ENCODE peak calls at places on chromosome 1, in four cellular contexts. Y is RWPE1; I is brain microvascular endothelial cell; X is CD4-positive, alpha-beta T cell. W is an unnamed sample.
A peak's percentile ranks its signal among the peaks of the same experiment; 100 is the strongest.

GRCh38 chr1:113783254-113784103 is 24.2 kb upstream of the PHTF1 start:
- DNase-seq in Y (no peak), I (peak; percentile 33), X (peak; percentile 42), W (no peak)

GRCh38 chr1:4276238-4276637 is 376.2 kb upstream of the C1orf174 start:
- DNase-seq in Y (no peak), I (no peak), X (no peak), W (no peak)

GRCh38 chr1:28147264-28148094 is 29.0 kb downstream of the PTAFR start:
- DNase-seq in Y (no peak), I (no peak), X (no peak), W (no peak)

GRCh38 chr1:5916572-5917280 is 75.5 kb downstream of the NPHP4 start:
- DNase-seq in Y (no peak), I (no peak), X (no peak), W (no peak)

GRCh38 chr1:113917400-113918082 is 11.6 kb upstream of the HIPK1 start:
- DNase-seq in Y (peak; percentile 59), I (peak; percentile 8), X (no peak), W (no peak)

GRCh38 chr1:201686709-201687455 is 142.1 kb upstream of the IPO9 start:
- DNase-seq in Y (peak; percentile 23), I (no peak), X (no peak), W (no peak)

GRCh38 chr1:54955359-54955758 is 25.1 kb upstream of the TMEM61 start:
- DNase-seq in Y (peak; percentile 75), I (peak; percentile 14), X (no peak), W (no peak)

GRCh38 chr1:110617589-110617988 is 11.4 kb upstream of the KCNA2 start:
- DNase-seq in Y (no peak), I (no peak), X (no peak), W (no peak)

GRCh38 chr1:159229486-159229885 is 24.8 kb downstream of the ACKR1 start:
- DNase-seq in Y (no peak), I (no peak), X (no peak), W (no peak)

GRCh38 chr1:116679828-116680628 is 12.5 kb upstream of the IGSF3 start:
- DNase-seq in Y (no peak), I (no peak), X (no peak), W (no peak)

GRCh38 chr1:116677474-116678062 is 10.0 kb upstream of the IGSF3 start:
- DNase-seq in Y (no peak), I (no peak), X (no peak), W (no peak)

GRCh38 chr1:116680752-116681151 is 13.2 kb upstream of the IGSF3 start:
- DNase-seq in Y (peak; percentile 54), I (no peak), X (no peak), W (no peak)

GRCh38 chr1:116679091-116679827 is 11.7 kb upstream of the IGSF3 start:
- DNase-seq in Y (no peak), I (no peak), X (no peak), W (no peak)

GRCh38 chr1:116678732-116679090 is 11.2 kb upstream of the IGSF3 start:
- DNase-seq in Y (no peak), I (no peak), X (no peak), W (no peak)
- H3K27ac ChIP-seq in Y (no peak overlapping the region), I (no peak overlapping the region), X (no peak overlapping the region), W (no peak overlapping the region)

DNA sequence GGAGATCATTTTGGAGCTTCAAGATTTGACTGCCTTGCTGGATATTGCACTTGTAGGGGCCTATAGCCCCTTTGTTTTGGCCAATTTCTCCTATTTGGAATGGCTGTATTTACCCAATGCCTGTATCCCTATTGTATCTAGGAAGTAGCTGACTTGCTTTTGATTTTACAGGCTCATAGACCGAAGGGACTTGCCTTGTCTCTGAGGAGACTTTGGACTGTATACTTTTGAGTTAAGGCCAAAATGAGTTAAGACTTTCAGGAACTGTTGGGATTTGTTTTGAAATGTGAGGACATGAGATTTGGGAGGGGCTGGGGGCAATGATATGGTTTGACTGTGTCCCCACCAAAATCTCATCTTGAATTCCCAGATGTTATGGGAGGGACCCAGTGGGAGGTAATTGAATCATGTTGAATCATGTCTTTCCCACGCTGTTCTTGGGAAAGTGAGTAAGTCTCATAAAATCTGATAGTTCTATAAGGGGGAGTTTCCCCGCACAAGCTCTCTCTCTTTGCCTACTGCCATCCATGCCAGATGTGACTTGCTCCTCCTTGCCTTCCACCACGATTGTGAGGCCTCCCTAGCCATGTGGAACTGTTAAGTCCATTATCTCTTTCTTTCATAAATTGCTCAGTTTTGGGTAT is 276.1 kb downstream of the LMX1A start:
- DNase-seq in Y (no peak), I (no peak), X (no peak), W (no peak)
- H3K27ac ChIP-seq in Y (no peak overlapping the region), I (no peak overlapping the region), X (no peak overlapping the region), W (no peak overlapping the region)

GRCh38 chr1:87524021-87524754 is 195.5 kb downstream of the LMO4 start:
- DNase-seq in Y (no peak), I (no peak), X (no peak), W (no peak)

GRCh38 chr1:87518794-87519193 is 190.1 kb downstream of the LMO4 start:
- DNase-seq in Y (no peak), I (no peak), X (no peak), W (no peak)

GRCh38 chr1:87515781-87516180 is 187.1 kb downstream of the LMO4 start:
- DNase-seq in Y (no peak), I (no peak), X (no peak), W (no peak)

GRCh38 chr1:87523466-87523865 is 194.8 kb downstream of the LMO4 start:
- DNase-seq in Y (no peak), I (no peak), X (no peak), W (no peak)

DNA sequence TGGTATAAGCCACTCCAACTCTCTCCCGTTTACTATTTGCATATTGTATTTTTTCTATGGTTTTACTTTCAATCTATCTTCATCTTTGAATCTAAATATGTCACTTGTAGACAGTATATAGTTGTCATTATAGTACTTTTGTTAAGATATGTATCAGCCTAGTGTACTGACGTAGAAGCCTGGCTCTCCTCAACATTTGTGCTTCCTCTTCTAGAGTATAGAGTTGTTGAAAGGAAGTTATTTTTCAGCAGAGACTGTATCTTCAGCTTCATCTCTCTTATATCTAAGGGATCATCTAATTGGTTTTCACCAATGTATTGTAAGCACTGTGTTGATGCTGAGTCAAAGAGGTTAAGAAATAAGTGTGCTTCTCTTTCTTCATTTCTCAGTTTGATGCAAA is 192.8 kb downstream of the LMO4 start:
- DNase-seq in Y (no peak), I (no peak), X (no peak), W (no peak)
- H3K27ac ChIP-seq in Y (no peak overlapping the region), I (no peak overlapping the region), X (no peak overlapping the region), W (no peak overlapping the region)

GRCh38 chr1:91655912-91656449 is 155.3 kb downstream of the CDC7 start:
- DNase-seq in Y (no peak), I (no peak), X (no peak), W (no peak)
- H3K27ac ChIP-seq in Y (no peak overlapping the region), I (no peak overlapping the region), X (no peak overlapping the region), W (no peak overlapping the region)

GRCh38 chr1:9684806-9685205 is 33.3 kb downstream of the PIK3CD start:
- DNase-seq in Y (no peak), I (no peak), X (no peak), W (no peak)

GRCh38 chr1:9687876-9688582 is 36.5 kb downstream of the PIK3CD start:
- DNase-seq in Y (no peak), I (peak; percentile 29), X (no peak), W (no peak)

GRCh38 chr1:9687120-9687875 is 35.8 kb downstream of the PIK3CD start:
- DNase-seq in Y (peak; percentile 69), I (peak; percentile 80), X (peak; percentile 52), W (no peak)

GRCh38 chr1:9688599-9688998 is 37.1 kb downstream of the PIK3CD start:
- DNase-seq in Y (no peak), I (no peak), X (no peak), W (no peak)

GRCh38 chr1:9685833-9686232 is 34.3 kb downstream of the PIK3CD start:
- DNase-seq in Y (no peak), I (no peak), X (no peak), W (no peak)
- H3K27ac ChIP-seq in Y (peak overlapping the region; percentile 80), I (no peak overlapping the region), X (peak overlapping the region; percentile 79), W (no peak overlapping the region)

DNA sequence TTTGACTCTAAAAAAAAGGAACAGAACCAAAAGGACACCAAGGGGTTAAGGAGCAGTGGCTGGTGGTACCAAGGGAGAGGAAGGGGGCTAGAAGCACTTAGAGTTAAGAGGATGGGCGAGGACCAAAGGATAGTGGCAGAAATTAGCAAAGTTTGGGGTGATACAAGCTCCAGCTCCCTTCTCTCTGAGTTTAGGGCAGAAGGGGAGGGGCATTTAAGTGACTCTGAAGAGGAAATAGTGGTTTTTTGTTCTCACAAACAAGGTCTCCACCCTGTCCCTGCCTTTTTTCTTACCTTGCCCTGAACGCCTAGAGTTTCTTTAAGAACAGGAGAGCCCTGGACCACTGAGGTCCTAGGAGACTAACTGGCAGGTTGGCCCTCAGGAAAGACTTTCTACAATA is 3.3 kb downstream of the CDC42SE1 start:
- DNase-seq in Y (no peak), I (no peak), X (peak; percentile 28), W (no peak)
- H3K27ac ChIP-seq in Y (no peak overlapping the region), I (no peak overlapping the region), X (peak overlapping the region; percentile 93), W (no peak overlapping the region)

GRCh38 chr1:226677121-226678020 is 61.7 kb downstream of the ITPKB start:
- DNase-seq in Y (peak; percentile 83), I (peak; percentile 43), X (peak; percentile 73), W (peak; percentile 74)

GRCh38 chr1:226676381-226676780 is 62.7 kb downstream of the ITPKB start:
- DNase-seq in Y (no peak), I (no peak), X (no peak), W (no peak)

GRCh38 chr1:226675720-226676357 is 63.2 kb downstream of the ITPKB start:
- DNase-seq in Y (no peak), I (no peak), X (no peak), W (no peak)

GRCh38 chr1:226672217-226672838 is 66.8 kb downstream of the ITPKB start:
- DNase-seq in Y (no peak), I (no peak), X (no peak), W (no peak)

DNA sequence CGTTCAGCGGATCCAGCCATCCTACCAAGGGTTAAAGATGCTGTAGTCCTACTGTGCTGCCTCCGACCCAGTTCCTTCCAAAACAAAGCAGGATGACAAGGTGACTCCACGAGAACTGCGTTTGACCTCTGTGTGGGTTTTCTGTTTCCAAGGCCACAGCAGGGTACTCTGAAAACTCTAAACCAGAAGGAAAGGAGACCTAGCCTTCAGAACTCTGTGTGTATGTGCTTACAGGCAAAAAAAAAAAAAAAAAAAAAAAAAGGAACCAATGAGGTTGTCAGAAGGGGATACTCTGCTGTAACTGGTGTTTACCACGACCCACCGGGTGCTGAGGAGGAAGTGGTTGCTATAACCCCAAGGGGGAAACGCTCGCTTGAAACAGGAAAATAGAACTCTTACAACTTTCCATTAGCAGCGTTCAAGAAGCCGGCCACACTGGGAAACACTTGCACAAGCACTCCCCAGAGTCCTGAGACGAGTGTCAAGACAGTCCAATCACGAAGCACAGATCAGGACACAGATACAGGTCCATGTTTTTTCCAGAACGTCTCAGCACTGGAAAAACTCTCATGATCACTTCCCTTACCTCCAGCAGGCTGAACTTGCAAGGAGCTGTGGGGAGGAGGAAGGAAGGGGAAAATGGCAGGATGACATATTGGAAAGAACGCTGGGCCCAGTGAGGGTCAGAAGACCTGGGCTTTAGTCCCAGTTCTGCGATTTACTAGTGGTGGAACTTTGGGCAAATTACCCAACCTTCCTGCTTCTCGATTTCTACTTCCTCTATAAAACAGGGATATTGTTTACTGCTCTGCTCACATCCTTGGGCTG is 64.0 kb downstream of the ITPKB start:
- DNase-seq in Y (no peak), I (no peak), X (peak; percentile 80), W (no peak)
- H3K27ac ChIP-seq in Y (no peak overlapping the region), I (no peak overlapping the region), X (peak overlapping the region; percentile 93), W (peak overlapping the region; percentile 97)